ENCODE peak calls at places on chromosome 6, in four cellular contexts. I is H1, Q is Karpas-422, V is fibroblast of lung. A is an unnamed sample. For H4K20me1 and H3K9me3, the result is how much of the 10 kb centered on the place peaks cover.

GRCh38 chr6:79031821-79032590 is 46.0 kb downstream of the PHIP start:
- DNase-seq in V (peak), Q (no peak), I (no peak), A (no peak)

GRCh38 chr6:5525209-5525608 is 263.9 kb downstream of the FARS2 start:
- DNase-seq in I (no peak), V (peak), Q (no peak), A (no peak)

GRCh38 chr6:152776833-152777232 is 26.2 kb downstream of the VIP start:
- DNase-seq in I (no peak), Q (no peak), V (no peak), A (no peak)

GRCh38 chr6:88843040-88843439 is 120.4 kb downstream of the RNGTT start:
- DNase-seq in V (peak), I (no peak), Q (no peak), A (no peak)

GRCh38 chr6:169961772-169962561 is 210.5 kb downstream of the ERMARD start:
- DNase-seq in I (no peak), V (no peak), Q (no peak), A (no peak)

GRCh38 chr6:143400258-143401059 is 50.0 kb downstream of the ADAT2 start:
- DNase-seq in Q (no peak), V (no peak), I (no peak), A (peak)

GRCh38 chr6:37492236-37493046 is 7.3 kb downstream of the CCDC167 start:
- DNase-seq in I (no peak), V (no peak), Q (no peak), A (no peak)

GRCh38 chr6:3825851-3826581 is 23.2 kb upstream of the FAM50B start:
- DNase-seq in Q (no peak), I (no peak), V (peak), A (no peak)

GRCh38 chr6:170182781-170183120 is 108.1 kb downstream of the DLL1 start:
- DNase-seq in V (no peak), Q (no peak), I (no peak), A (no peak)

GRCh38 chr6:43088654-43089056 is 12.5 kb downstream of the PTK7 start:
- DNase-seq in Q (no peak), V (no peak), I (no peak), A (no peak)

GRCh38 chr6:72826033-72826432 is 204.2 kb downstream of the KCNQ5 start:
- DNase-seq in V (peak), Q (no peak), I (no peak), A (no peak)

GRCh38 chr6:7262746-7263335 is 50.2 kb downstream of the SSR1 start:
- DNase-seq in Q (no peak), V (no peak), I (no peak), A (no peak)

GRCh38 chr6:72522735-72523141 is 99.1 kb upstream of the KCNQ5 start:
- DNase-seq in I (peak), Q (peak), V (no peak), A (peak)

GRCh38 chr6:84284428-84285033 is 57.1 kb upstream of the CEP162 start:
- DNase-seq in Q (peak), I (no peak), V (peak), A (no peak)

GRCh38 chr6:41727705-41728072 is 7.7 kb downstream of the TFEB start:
- DNase-seq in Q (no peak), I (no peak), V (no peak), A (no peak)

GRCh38 chr6:41922154-41922553 is 855 bp downstream of the BYSL start:
- DNase-seq in I (no peak), Q (peak), V (no peak), A (no peak)

GRCh38 chr6:30840922-30841643 is 43.2 kb upstream of the DDR1 start:
- DNase-seq in Q (no peak), I (no peak), V (no peak), A (no peak)

GRCh38 chr6:43977404-43978111 is 149.7 kb downstream of the MRPL14 start:
- DNase-seq in I (no peak), Q (no peak), V (no peak), A (no peak)

DNA sequence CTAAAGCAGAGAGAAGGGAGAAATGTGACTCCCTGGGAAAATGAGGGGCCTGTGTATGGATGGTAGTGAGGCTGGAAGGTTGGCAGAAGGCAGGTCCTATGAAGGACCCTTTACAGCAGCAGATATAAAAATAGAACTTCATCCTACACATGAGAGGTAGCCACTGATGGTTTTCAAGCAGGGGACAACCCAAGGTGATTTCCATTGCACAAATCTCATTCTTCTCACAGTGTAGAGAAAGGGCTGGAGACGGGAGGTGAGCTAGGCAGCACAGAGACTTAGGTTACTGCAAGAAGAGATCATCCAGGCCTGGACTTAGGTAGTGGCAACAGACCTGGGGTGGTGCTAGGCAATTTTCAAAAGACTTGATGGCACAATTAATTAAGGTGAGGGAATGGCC is 30.7 kb downstream of the TRAM2 start:
- DNase-seq in V (no peak), I (no peak), Q (no peak), A (no peak)
- H3K4me3 ChIP-seq in V (no peak), I (no peak), Q (peak), A (no peak)

DNA sequence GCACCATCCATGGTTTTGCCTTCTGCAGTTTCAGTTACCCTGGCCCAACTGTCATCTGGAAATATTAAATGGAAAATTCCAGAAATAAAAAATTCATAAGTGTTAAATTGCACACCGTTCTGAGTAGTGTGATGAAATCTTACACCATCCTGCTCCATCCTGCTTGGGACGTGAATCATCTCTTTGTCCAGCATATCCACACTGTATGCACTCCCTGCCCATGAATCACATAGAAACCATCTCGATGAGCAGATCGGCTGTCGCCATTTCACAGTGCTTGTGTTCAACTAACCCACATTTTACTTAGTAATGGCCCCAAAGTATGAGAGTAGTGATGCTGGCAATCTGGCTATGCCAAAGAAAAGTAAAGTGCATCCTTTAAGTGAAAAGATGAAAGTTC is 105.9 kb upstream of the ID4 start:
- DNase-seq in Q (no peak), V (peak), I (no peak), A (no peak)
- H4K20me1 ChIP-seq in Q (under half), V (under half), I (under half), A (under half)

DNA sequence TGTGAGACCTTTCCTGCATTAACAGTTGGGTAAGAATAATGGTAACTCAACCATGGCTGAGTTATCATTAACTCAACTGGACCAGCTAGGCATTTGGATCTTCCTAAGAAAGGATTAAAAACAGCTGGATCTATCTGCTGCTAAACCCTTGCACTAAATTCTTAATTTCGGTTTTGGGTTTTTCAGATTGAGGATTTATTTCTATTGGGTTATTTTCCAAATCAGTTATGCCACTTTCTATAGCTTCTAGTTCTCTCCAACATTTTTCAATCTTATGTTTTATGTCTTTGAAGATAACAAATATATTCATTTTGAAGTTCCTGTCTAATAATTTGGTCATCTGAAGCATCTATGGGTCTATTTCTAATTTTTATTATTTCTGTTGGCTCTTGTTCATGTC is 92.5 kb downstream of the KIF13A start:
- DNase-seq in Q (no peak), V (no peak), I (no peak), A (no peak)
- H3K9me3 ChIP-seq in Q (under half), V (under half), I (under half), A (under half)

DNA sequence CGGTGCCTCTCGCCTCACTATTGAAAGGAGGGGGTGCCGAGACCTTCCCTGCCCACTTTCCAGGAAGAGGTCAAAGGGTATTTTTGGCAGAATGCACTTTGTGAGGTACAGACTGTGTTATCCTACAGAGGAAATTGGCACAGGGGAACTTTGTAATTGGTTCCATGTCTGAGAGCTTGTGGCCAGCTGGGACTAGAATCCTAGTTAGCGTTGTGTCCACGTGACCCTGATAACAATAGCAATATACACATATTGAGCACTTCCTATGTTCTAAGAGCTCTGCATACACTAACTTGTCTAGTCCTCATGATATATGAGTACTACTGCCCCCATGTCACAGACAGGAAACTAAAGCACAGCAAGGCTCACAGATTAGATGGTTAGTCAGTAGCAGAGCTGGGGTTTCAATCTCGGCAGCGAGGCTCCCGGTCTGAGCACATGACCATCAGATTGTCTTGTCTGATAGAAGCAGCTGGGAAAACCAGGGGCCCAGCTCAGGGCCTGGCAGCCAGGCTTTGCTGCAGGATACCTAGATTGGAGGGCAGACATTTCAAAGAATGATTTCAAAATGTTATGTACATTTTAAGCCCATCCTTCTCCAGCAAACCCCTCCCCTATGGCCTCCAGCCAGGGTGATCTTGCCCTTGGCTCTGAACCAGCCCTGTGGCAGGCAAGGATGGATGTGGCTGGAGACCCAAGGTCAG is 1.4 kb downstream of the MAPK13 start:
- DNase-seq in Q (peak), I (no peak), V (peak), A (peak)
- H3K4me3 ChIP-seq in Q (peak), I (peak), V (no peak), A (no peak)

DNA sequence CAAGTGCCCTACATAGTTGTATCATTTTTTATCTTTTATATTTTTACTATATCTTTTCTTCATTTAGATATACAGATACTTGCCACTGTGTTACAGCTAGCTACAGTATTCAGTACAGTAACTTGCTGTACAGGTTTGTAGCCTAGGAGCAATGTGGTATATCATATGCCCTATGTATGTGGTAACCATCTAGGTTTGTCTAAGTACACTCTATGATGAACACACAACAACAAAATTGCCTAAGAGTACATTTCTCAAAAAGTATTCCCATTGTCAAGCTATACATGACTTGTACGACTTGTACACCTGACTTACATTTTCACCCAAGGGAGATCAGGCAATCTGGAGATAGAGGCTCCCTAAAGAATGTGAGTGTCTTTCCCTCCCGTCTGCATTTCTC is 8.2 kb downstream of the ELOVL5 start:
- DNase-seq in Q (no peak), I (no peak), V (no peak), A (no peak)
- H4K20me1 ChIP-seq in Q (half or more), I (half or more), V (under half), A (half or more)

DNA sequence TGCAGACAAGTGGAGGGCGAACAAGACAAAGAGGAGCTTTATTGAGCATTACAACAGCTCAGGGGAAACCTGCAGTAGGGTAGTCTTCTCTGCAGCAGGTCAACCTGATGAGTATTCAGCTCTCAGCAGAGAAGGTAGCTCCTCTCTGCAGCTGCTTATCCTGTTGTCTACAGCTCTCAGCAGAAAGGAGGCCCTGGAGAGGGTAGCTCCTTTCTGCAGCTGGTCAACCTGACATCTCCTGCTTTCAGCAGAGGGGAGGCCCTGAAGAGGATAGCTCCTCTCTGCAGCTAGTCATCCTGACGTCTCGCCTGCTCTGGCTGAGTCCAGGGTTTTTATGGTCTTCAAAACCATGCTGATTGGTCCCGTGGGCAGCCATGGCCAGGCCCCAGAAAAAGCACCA is 113.6 kb downstream of the CD24 start:
- DNase-seq in Q (no peak), V (no peak), I (no peak), A (peak)
- H3K9me3 ChIP-seq in Q (under half), V (under half), I (under half), A (under half)

GRCh38 chr6:126118934-126119333 is 132.6 kb downstream of the TRMT11 start:
- DNase-seq in Q (no peak), V (no peak), I (no peak), A (no peak)
- H3K4me3 ChIP-seq in Q (no peak), V (no peak), I (no peak), A (no peak)

DNA sequence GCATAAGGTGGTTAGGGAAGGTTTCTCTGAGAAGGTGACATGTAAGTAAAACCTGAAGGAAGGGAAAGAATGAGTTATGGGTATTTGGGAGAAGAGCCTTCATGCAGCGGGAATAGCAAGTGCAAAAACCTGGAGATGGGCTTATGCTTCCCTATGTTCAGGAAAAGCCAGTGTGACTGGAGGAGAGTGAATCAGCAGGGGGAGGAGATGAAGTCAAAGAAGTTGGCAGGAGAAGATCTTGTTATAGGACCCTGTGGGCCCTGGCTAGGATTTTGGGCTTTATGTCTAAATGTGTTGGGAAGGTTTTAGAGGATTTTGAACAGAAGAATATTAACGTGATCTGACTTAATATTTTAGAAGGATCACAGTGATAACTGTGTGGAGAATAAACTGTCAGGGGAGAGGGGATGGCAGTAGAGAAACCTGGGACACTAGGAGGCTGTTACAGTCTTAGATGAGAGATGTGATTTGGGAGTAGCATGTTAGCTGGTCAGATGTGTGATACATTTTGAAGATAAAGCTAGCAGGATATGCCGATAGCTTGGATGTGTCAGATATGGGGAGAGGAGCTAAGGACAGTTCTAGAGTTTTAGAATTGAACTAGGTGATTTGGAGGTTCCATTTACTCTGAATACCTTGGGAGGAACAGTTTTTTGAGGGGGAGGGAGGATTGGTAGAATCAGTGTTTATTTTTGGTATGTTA is 41.0 kb downstream of the PHF3 start:
- DNase-seq in Q (no peak), V (no peak), I (no peak), A (no peak)
- H4K20me1 ChIP-seq in Q (under half), V (under half), I (under half), A (under half)